ENCODE peak calls at places on chromosome 13, in five cellular contexts. D is fibroblast of lung, B is tibial artery, O is gastrocnemius medialis, W is suprapubic skin. G is an unnamed sample.

GRCh38 chr13:65347420-65348030 is 1882.6 kb downstream of the PCDH9 start:
- DNase-seq in D (no peak), B (no peak), O (no peak), W (no peak), G (no peak)

GRCh38 chr13:106709509-106709908 is 141.6 kb upstream of the ARGLU1 start:
- DNase-seq in D (peak; percentile 1), B (no peak), O (no peak), W (no peak), G (no peak)

GRCh38 chr13:28728642-28729041 is 9.9 kb upstream of the SLC46A3 start:
- DNase-seq in D (no peak), B (no peak), O (no peak), W (no peak), G (no peak)

GRCh38 chr13:33146843-33147611 is 130.8 kb downstream of the KL start:
- DNase-seq in D (no peak), B (no peak), O (no peak), W (no peak), G (no peak)

GRCh38 chr13:93562676-93563075 is 336.1 kb downstream of the GPC6 start:
- DNase-seq in D (no peak), B (no peak), O (no peak), W (no peak), G (no peak)

GRCh38 chr13:22454586-22454985 is 726.2 kb upstream of the SGCG start:
- DNase-seq in D (no peak), B (no peak), O (no peak), W (no peak), G (no peak)

GRCh38 chr13:37501187-37501586 is 97.4 kb downstream of the POSTN start:
- DNase-seq in D (peak; percentile 30), B (no peak), O (no peak), W (no peak), G (no peak)

GRCh38 chr13:57740719-57741118 is 109.2 kb downstream of the PCDH17 start:
- DNase-seq in D (peak; percentile 53), B (no peak), O (no peak), W (no peak), G (no peak)

GRCh38 chr13:32211788-32212187 is 103.4 kb downstream of the ZAR1L start:
- DNase-seq in D (peak; percentile 98), B (no peak), O (no peak), W (no peak), G (no peak)

GRCh38 chr13:78608705-78609463 is 5.5 kb upstream of the POU4F1 start:
- DNase-seq in D (no peak), B (no peak), O (no peak), W (no peak), G (no peak)

GRCh38 chr13:59458908-59459579 is 704.7 kb downstream of the DIAPH3 start:
- DNase-seq in D (peak; percentile 88), B (no peak), O (no peak), W (no peak), G (no peak)

DNA sequence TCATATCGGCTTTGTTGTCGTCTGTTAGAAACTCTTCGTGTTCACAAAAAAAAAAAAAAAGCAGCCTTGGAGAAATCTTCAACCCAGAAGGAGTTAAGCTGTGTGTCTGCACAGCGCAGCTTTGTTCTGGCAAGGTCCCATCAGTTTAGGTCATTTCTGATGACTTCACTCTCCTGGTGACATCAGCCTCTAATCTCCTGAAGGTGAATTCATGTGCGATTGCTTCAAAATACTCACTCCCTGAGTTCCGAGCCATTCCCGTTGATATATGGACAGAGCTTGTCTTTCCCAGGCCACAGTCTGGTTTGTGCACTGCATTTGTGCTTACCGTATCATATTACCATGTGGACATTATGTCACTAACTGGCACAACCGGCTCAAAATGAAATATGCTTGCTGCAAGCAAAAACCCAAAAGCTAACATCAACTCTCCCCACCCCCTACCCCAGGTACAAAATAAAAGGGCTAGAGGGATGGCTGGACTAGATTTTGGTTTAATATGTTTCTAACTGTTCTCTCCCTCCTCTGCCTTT is 342.4 kb downstream of the KCNRG start:
- DNase-seq in D (peak; percentile 96), B (no peak), O (no peak), W (no peak), G (peak; percentile 12)
- H3K4me1 ChIP-seq in D (peaks cover 9% of the 10 kb centered on the region), B (peaks cover 21% of the 10 kb centered on the region), O (peaks cover 15% of the 10 kb centered on the region), W (peaks cover 13% of the 10 kb centered on the region), G (no peaks in the 10 kb centered on the region)

GRCh38 chr13:50990050-50990449 is 80.5 kb downstream of the RNASEH2B start:
- DNase-seq in D (no peak), B (no peak), O (no peak), W (no peak), G (no peak)

GRCh38 chr13:50993371-50993770 is 83.8 kb downstream of the RNASEH2B start:
- DNase-seq in D (no peak), B (no peak), O (no peak), W (no peak), G (peak; percentile 70)

GRCh38 chr13:50990540-50991506 is 81.2 kb downstream of the RNASEH2B start:
- DNase-seq in D (peak; percentile 73), B (no peak), O (no peak), W (no peak), G (no peak)

GRCh38 chr13:50991624-50992610 is 82.3 kb downstream of the RNASEH2B start:
- DNase-seq in D (no peak), B (no peak), O (no peak), W (no peak), G (no peak)

GRCh38 chr13:50989476-50989875 is 79.9 kb downstream of the RNASEH2B start:
- DNase-seq in D (peak; percentile 13), B (no peak), O (no peak), W (no peak), G (peak; percentile 25)
- TF ChIP-seq CTCF in D (peak; percentile 45), B (peak; percentile 5), O (peak; percentile 33), W (no peak), G (peak; percentile 47)

DNA sequence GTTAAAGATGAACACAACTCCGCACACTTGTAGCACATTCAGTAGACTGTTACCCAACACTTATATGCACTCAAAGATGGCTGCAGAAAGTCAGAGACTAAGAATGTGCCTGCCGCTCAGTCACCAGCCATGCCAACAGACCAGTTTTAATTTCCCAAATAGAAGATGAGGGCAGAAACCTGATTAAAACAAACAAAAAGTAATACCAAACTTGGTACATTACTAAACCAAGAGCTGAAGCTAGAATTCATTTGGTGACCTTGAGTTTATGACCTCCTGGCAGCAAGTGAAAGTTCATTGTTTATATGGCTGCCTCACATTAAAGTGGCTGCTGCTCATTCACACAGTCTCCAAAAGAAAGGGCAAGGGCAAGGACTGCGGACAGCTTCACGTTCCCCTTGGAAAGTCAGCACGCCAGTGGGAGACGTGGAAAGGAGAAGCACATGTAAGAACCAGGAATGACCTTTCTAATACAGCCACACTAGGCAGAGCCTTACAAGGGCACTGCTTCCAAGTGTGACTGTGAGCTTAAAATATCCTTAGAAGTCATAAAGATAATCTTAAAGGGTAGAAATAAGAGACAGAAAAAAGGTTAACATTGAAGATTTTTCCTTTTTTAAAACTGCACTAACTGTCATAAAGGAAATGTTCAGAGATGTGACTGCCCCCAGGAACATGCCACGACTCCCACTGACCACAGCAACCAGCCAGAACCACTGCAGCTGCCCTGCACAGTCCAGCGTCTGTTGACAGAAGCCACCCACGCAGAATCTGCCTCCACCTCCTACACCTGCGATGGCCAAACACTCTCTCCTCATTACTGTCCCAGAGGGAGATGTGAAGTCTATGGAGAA is 73.5 kb downstream of the STK24 start:
- DNase-seq in D (peak; percentile 28), B (peak; percentile 81), O (no peak), W (no peak), G (no peak)
- H3K4me1 ChIP-seq in D (peaks cover 27% of the 10 kb centered on the region), B (peaks cover 65% of the 10 kb centered on the region), O (peaks cover 68% of the 10 kb centered on the region), W (peaks cover 90% of the 10 kb centered on the region), G (peaks cover 12% of the 10 kb centered on the region)

GRCh38 chr13:34776390-34776981 is 165.6 kb upstream of the NBEA start:
- DNase-seq in D (no peak), B (no peak), O (no peak), W (no peak), G (no peak)

GRCh38 chr13:34776984-34777913 is 164.8 kb upstream of the NBEA start:
- DNase-seq in D (no peak), B (no peak), O (no peak), W (no peak), G (no peak)

GRCh38 chr13:34777914-34778303 is 164.2 kb upstream of the NBEA start:
- DNase-seq in D (no peak), B (no peak), O (no peak), W (no peak), G (no peak)

GRCh38 chr13:34779171-34779570 is 162.9 kb upstream of the NBEA start:
- DNase-seq in D (no peak), B (no peak), O (no peak), W (no peak), G (no peak)
- TF ChIP-seq CTCF in D (no peak), B (no peak), O (peak; percentile 22), W (no peak), G (no peak)

GRCh38 chr13:40637644-40638043 is 28.8 kb downstream of the FOXO1 start:
- DNase-seq in D (no peak), B (no peak), O (no peak), W (no peak), G (no peak)

GRCh38 chr13:40635315-40635995 is 31.0 kb downstream of the FOXO1 start:
- DNase-seq in D (no peak), B (no peak), O (no peak), W (no peak), G (no peak)

GRCh38 chr13:40640845-40641458 is 25.5 kb downstream of the FOXO1 start:
- DNase-seq in D (no peak), B (no peak), O (no peak), W (no peak), G (no peak)

GRCh38 chr13:40639226-40639681 is 27.2 kb downstream of the FOXO1 start:
- DNase-seq in D (no peak), B (no peak), O (peak; percentile 34), W (no peak), G (no peak)

DNA sequence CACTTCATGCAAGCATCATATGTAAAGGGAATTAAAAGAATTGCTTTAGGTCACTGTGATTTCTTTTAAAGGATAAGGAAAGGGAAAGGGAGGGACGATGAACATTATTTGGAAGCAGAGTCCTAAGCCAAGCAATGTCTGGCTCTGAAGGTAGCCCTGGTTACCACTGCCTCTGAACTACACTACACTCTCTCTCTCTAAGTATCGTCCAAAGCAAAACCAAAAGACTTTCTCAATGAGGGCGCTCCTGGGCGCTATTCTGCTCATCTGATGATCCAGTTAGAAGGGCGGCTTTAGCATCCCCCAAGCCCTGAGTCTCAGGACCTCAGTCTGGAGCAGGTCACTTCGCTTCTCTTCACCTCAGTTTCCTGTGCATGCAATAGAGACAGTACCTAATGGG is 26.2 kb downstream of the FOXO1 start:
- DNase-seq in D (no peak), B (no peak), O (no peak), W (no peak), G (no peak)
- H3K4me1 ChIP-seq in D (no peaks in the 10 kb centered on the region), B (peaks cover 49% of the 10 kb centered on the region), O (peaks cover 88% of the 10 kb centered on the region), W (peaks cover 48% of the 10 kb centered on the region), G (peaks cover 22% of the 10 kb centered on the region)

DNA sequence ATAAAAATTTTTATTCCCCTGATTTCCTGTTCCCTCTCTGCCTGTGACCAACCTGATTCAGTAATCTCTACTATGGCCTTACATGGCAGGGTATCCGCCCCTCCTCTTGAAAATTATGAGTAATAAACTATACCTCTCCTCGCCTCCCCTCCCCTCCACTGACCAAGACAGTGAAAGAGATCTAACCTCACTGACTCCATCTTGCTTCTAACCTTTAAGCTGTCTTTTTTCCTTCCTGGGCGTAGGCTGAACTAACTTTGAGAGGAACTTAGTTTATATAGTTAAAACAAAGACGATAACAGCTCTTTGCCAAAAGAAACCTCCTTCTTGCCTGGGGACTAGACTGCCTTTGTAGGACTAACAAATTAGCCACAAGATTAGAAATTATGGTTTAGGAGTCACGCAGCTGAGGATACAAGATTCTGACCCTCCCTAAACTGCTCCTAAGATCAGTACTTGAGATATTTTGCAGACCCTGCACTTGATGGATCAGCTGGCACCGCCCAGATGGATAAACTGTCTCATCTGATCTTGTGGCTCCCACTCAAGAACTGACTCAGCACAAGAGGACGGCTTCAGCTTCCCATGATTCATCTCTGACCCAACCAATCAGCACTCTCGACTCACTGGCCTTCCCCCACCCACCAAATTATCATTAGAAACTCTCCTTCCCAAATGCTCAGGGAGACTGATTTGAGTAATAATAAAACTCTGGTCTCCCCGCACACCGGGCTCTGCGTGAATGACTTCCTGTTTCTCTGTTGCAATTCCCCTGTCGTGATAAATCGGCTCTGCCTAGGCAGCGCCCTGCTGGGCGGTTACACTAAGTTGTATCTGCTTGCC is 187.1 kb downstream of the TDRD3 start:
- DNase-seq in D (peak; percentile 94), B (no peak), O (no peak), W (no peak), G (no peak)
- TF ChIP-seq CTCF in D (no peak), B (no peak), O (no peak), W (no peak), G (no peak)

G was measured in Caco-2.